ENCODE peak calls at places on chromosomes 12 and 14, in four cellular contexts. Z is BJ, E is cardiac muscle cell, S is uterus. C is an unnamed sample.

GRCh38 chr12:11981174-11981733 is 89.5 kb upstream of the BCL2L14 start:
- DNase-seq in Z (no peak), E (no peak), S (no peak), C (peak; percentile 7)

GRCh38 chr14:23114669-23115491 is 4.2 kb downstream of the CEBPE start:
- DNase-seq in Z (peak; percentile 92), E (no peak), S (no peak), C (peak; percentile 96)

GRCh38 chr12:47218191-47218654 is 138.5 kb upstream of the AMIGO2 start:
- DNase-seq in Z (no peak), E (no peak), S (no peak), C (no peak)

GRCh38 chr14:94355191-94355794 is 32.2 kb upstream of the SERPINA6 start:
- DNase-seq in Z (no peak), E (peak; percentile 10), S (no peak), C (peak; percentile 72)

GRCh38 chr12:10395390-10395998 is 5.7 kb upstream of the KLRK1 start:
- DNase-seq in Z (peak; percentile 77), E (no peak), S (no peak), C (peak; percentile 72)

GRCh38 chr14:23600322-23600707 is 21.7 kb upstream of the JPH4 start:
- DNase-seq in Z (no peak), E (no peak), S (no peak), C (no peak)

GRCh38 chr12:91424506-91424905 is 241.9 kb upstream of the DCN start:
- DNase-seq in Z (no peak), E (no peak), S (no peak), C (no peak)

GRCh38 chr12:124743479-124744272 is 120.0 kb downstream of the SCARB1 start:
- DNase-seq in Z (no peak), E (no peak), S (no peak), C (no peak)

GRCh38 chr14:90619911-90620310 is 196.3 kb downstream of the TTC7B start:
- DNase-seq in Z (no peak), E (no peak), S (no peak), C (no peak)

GRCh38 chr14:79910086-79910485 is 301.2 kb downstream of the DIO2 start:
- DNase-seq in Z (no peak), E (no peak), S (no peak), C (no peak)

GRCh38 chr14:21268612-21269251 is 510 bp downstream of the HNRNPC start:
- DNase-seq in Z (no peak), E (peak; percentile 62), S (peak; percentile 44), C (peak; percentile 67)

GRCh38 chr14:95464103-95464502 is 52.3 kb downstream of the SYNE3 start:
- DNase-seq in Z (no peak), E (no peak), S (no peak), C (no peak)

GRCh38 chr14:38016497-38016896 is 191.2 kb upstream of the SSTR1 start:
- DNase-seq in Z (no peak), E (no peak), S (no peak), C (no peak)

GRCh38 chr12:90037740-90038139 is 329.1 kb upstream of the ATP2B1 start:
- DNase-seq in Z (no peak), E (no peak), S (no peak), C (peak; percentile 47)

GRCh38 chr14:105090493-105091334 is 25.5 kb upstream of the GPR132 start:
- DNase-seq in Z (no peak), E (peak; percentile 90), S (peak; percentile 75), C (peak; percentile 74)

GRCh38 chr14:64438181-64438839 is 27.0 kb upstream of the AKAP5 start:
- DNase-seq in Z (peak; percentile 59), E (no peak), S (no peak), C (peak; percentile 87)

GRCh38 chr12:52735106-52735505 is 31.8 kb upstream of the KRT77 start:
- DNase-seq in Z (no peak), E (no peak), S (no peak), C (no peak)

GRCh38 chr14:90810808-90811207 is 5.4 kb downstream of the TTC7B start:
- DNase-seq in Z (no peak), E (no peak), S (no peak), C (no peak)

GRCh38 chr12:39958377-39958776 is 147.5 kb downstream of the SLC2A13 start:
- DNase-seq in Z (no peak), E (no peak), S (no peak), C (no peak)

GRCh38 chr12:69991683-69992297 is 166.8 kb downstream of the MYRFL start:
- DNase-seq in Z (no peak), E (no peak), S (no peak), C (no peak)

GRCh38 chr12:124700810-124701594 is 133.6 kb upstream of the NCOR2 start:
- DNase-seq in Z (no peak), E (peak; percentile 35), S (peak; percentile 64), C (peak; percentile 87)

GRCh38 chr12:115199831-115200230 is 515.9 kb upstream of the TBX3 start:
- DNase-seq in Z (no peak), E (no peak), S (no peak), C (peak; percentile 88)

GRCh38 chr14:38078393-38078792 is 129.3 kb upstream of the SSTR1 start:
- DNase-seq in Z (no peak), E (no peak), S (peak; percentile 14), C (no peak)

GRCh38 chr14:52068741-52069616 is at the start of gene NID2:
- DNase-seq in Z (no peak), E (peak; percentile 95), S (peak; percentile 93), C (peak; percentile 97)

GRCh38 chr14:76500011-76500410 is 124.1 kb downstream of the ESRRB start:
- DNase-seq in Z (no peak), E (no peak), S (no peak), C (peak; percentile 3)

GRCh38 chr14:21771671-21772070 is 98.1 kb upstream of the OR4E1 start:
- DNase-seq in Z (no peak), E (no peak), S (no peak), C (no peak)

GRCh38 chr12:120102189-120103043 is 14.1 kb downstream of the RAB35 start:
- DNase-seq in Z (no peak), E (no peak), S (no peak), C (no peak)

GRCh38 chr14:69631509-69631908 is 20.1 kb downstream of the SUSD6 start:
- DNase-seq in Z (no peak), E (no peak), S (no peak), C (no peak)

GRCh38 chr14:51071851-51072250 is 23.1 kb downstream of the TRIM9 start:
- DNase-seq in Z (no peak), E (no peak), S (peak; percentile 33), C (peak; percentile 13)

GRCh38 chr14:61611880-61612630 is 83.3 kb upstream of the HIF1A start:
- DNase-seq in Z (no peak), E (no peak), S (no peak), C (no peak)

GRCh38 chr12:34292736-34293625 is 270.7 kb downstream of the ALG10 start:
- DNase-seq in Z (no peak), E (no peak), S (peak; percentile 5), C (no peak)

GRCh38 chr12:115354007-115354452 is 670.1 kb upstream of the TBX3 start:
- DNase-seq in Z (peak; percentile 91), E (no peak), S (peak; percentile 89), C (peak; percentile 98)

GRCh38 chr14:70638416-70638815 is 3.3 kb upstream of the TTC9 start:
- DNase-seq in Z (no peak), E (no peak), S (no peak), C (no peak)

GRCh38 chr12:5073054-5073453 is 29.4 kb downstream of the KCNA5 start:
- DNase-seq in Z (no peak), E (no peak), S (no peak), C (no peak)
- TF ChIP-seq CTCF in Z (no peak), E (no peak), S (no peak), C (no peak)

DNA sequence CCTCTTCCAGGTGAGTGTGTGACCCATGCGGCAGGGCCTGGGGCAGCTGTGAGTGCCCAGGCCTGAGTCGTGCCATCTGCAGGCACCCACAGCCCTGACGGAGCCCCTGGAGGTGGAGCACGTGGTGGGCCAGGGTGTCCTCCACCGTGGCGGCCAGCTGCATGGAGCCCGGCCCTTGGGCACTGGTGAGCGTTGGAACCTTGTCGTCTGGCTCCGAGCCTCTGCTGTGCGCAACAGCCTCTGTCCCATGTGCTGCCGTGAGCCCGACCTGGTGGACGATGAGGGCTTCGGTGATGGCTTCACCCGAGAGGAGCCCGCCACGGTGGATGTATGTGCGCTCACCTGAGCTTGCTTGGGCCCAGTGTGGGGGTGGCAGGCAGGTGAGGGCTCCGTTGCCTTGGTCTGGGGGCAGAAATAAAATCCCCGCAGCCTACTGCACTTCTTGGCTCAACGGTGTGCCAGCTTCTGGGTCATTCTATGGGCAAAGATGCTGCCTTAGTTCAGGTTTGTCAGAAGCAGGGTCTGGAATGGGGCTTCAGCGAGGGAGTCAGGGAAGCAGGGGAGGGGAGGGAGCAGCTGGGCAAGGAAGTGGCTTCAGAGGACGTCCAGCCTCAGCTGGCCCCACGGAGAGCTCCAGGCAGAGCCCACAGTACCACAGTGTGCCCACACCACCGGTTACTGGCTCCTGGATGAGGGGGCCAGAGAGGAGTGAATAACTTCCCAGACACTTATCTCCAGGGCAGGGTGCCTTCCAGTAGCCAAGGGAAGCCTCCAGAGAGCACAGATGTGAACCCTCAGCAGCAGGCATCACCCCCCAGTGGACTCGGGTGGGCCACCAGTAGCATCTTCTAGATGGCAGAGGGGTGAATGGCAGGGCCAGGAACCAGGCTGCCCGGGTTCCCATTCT is 1.2 kb upstream of the ARL6IP4 start:
- DNase-seq in Z (no peak), E (no peak), S (no peak), C (no peak)
- H3K4me3 ChIP-seq in Z (peak overlapping the region; percentile 91), E (peak overlapping the region; percentile 90), S (peak overlapping the region; percentile 99), C (peak overlapping the region; percentile 92)

GRCh38 chr14:92481811-92482559 is 31.6 kb upstream of the RIN3 start:
- DNase-seq in Z (no peak), E (no peak), S (no peak), C (no peak)

GRCh38 chr14:92482621-92483319 is 30.8 kb upstream of the RIN3 start:
- DNase-seq in Z (no peak), E (no peak), S (no peak), C (no peak)

GRCh38 chr14:92480856-92481255 is 32.7 kb upstream of the RIN3 start:
- DNase-seq in Z (no peak), E (no peak), S (no peak), C (no peak)

GRCh38 chr14:92484132-92484823 is 29.3 kb upstream of the RIN3 start:
- DNase-seq in Z (no peak), E (no peak), S (no peak), C (no peak)

GRCh38 chr14:92481386-92481785 is 32.2 kb upstream of the RIN3 start:
- DNase-seq in Z (no peak), E (no peak), S (no peak), C (peak; percentile 60)
- TF ChIP-seq CTCF in Z (peak; percentile 57), E (peak; percentile 56), S (no peak), C (peak; percentile 48)

DNA sequence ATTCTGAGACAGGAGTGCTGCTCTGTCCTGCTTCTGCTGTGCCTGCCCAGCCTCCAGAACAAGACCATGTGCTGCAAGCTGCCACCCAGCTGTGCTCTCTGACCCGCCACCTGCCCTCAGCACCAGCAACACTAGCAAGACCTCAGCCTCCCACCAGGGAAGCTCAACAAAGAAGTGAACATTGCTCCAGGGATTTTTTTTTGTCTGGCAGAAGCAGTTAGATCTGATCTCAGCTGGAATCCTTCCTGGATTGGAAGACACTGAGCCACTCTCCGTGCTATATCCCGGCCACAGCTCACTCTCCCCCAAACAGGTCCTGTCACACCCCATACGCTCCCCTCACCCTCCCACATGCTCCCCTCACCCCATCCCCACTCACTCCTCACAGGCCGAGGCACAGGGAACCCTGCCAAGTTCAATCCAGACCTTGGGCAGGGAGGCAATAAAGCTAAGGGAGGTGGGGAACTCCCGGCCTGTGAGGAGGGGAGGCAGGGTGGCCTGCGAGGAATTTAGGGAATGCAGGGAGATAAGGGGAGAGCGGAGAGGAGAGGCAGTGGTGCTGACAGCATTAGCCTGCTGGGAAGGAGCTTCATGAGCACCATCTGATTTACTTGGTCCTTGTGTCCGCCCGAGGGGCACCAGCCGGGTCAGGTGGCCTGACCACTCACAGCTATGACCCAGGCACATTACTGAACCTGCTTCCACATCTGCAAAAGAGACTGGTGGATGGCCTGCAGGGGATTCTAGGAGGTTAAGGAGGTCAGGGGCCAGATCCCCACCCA is 29.7 kb downstream of the CCDC85C start:
- DNase-seq in Z (peak; percentile 50), E (peak; percentile 91), S (peak; percentile 78), C (peak; percentile 92)
- H3K4me3 ChIP-seq in Z (no peak overlapping the region), E (no peak overlapping the region), S (no peak overlapping the region), C (peak overlapping the region; percentile 3)